ENCODE peak calls at places on chromosome 20, in eight cellular contexts. N is breast epithelium, U is fibroblast of lung, L is GM23338, F is heart right ventricle, S is HCT116, Z is AG09309, T is IMR-90. C is an unnamed sample.

GRCh38 chr20:48603819-48604405 is 223.9 kb downstream of the PREX1 start:
- DNase-seq in N (no peak), U (no peak), L (no peak), F (no peak), S (no peak), Z (no peak), T (no peak), C (no peak)

GRCh38 chr20:40493071-40493470 is 196.0 kb downstream of the MAFB start:
- DNase-seq in N (no peak), U (peak; percentile 32), L (no peak), F (peak; percentile 42), S (no peak), Z (peak; percentile 33), T (peak; percentile 28), C (peak; percentile 49)

GRCh38 chr20:35305682-35306556 is 13.7 kb upstream of the FAM83C start:
- DNase-seq in N (peak; percentile 74), U (peak; percentile 100), L (no peak), F (no peak), S (peak; percentile 97), Z (peak; percentile 97), T (peak; percentile 100), C (peak; percentile 100)

GRCh38 chr20:57879437-57880115 is 169.8 kb upstream of the PMEPA1 start:
- DNase-seq in N (peak; percentile 18), U (no peak), L (no peak), F (no peak), S (no peak), Z (no peak), T (no peak), C (no peak)

GRCh38 chr20:49668181-49668877 is 45.3 kb downstream of the B4GALT5 start:
- DNase-seq in N (no peak), U (no peak), L (no peak), F (peak; percentile 25), S (no peak), Z (no peak), T (no peak), C (no peak)

GRCh38 chr20:676315-676937 is 824 bp upstream of the SCRT2 start:
- DNase-seq in N (no peak), U (no peak), L (peak; percentile 45), F (no peak), S (no peak), Z (no peak), T (no peak), C (no peak)

GRCh38 chr20:50799176-50799889 is 4.5 kb downstream of the BCAS4 start:
- DNase-seq in N (no peak), U (no peak), L (no peak), F (no peak), S (no peak), Z (no peak), T (no peak), C (no peak)

GRCh38 chr20:56504373-56505005 is 20.1 kb upstream of the FAM209A start:
- DNase-seq in N (no peak), U (no peak), L (peak; percentile 64), F (no peak), S (no peak), Z (no peak), T (no peak), C (no peak)

GRCh38 chr20:46087161-46087560 is 2.6 kb downstream of the NCOA5 start:
- DNase-seq in N (no peak), U (peak; percentile 5), L (no peak), F (no peak), S (no peak), Z (no peak), T (peak; percentile 42), C (peak; percentile 55)
- TF ChIP-seq CTCF in N (no peak), U (peak; percentile 31), L (no peak), F (peak; percentile 46), S (peak; percentile 37), Z (peak; percentile 44), T (peak; percentile 55), C (peak; percentile 19)

DNA sequence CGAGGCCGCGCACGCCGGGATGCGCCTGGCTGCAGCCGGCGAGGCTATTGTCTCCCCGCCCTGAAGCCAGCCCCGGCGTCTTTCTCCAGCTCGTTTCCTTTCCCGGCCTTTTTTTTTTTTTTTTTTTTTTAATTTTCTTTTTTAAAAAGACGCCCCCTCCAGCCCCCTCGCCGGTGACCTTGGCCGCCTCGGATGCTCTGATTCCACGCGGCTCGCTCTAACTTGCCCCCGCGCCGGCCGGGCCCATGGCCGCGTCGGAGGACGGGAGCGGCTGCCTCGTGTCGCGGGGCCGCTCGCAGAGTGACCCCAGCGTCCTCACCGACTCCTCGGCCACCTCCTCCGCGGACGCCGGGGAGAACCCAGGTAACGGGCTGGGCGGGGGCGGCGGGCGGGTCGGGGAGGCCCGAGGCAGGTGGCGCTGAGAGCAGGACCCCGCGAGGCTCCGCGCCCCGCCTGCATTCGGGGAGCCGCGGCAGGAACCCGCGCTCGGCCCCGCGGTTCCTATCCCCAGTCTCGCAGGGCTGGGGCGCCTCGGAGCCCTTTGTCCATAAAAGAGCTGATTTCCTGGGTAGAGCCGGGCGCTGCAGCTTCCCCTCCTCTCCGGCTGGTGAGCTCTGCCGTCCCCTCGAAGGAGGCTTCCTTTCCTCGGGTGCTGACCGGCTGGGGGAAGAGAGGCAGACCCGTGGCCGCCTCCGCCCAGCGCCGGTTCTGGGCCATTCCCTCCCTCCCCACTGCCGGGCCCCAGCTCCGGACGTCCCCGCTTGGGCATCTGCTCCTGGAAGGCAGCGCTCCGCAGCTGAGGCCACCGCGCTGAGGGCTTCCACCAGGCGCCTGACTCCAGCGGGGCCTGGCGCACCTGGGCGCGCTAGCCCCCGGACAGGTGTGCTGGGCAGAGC is 678 bp downstream of the PHACTR3 start:
- DNase-seq in N (no peak), U (no peak), L (peak; percentile 60), F (peak; percentile 23), S (no peak), Z (no peak), T (no peak), C (peak; percentile 3)
- H3K4me3 ChIP-seq in N (no peak overlapping the region), U (no peak overlapping the region), L (peak overlapping the region; percentile 62), F (no peak overlapping the region), S (no peak overlapping the region), Z (no peak overlapping the region), T (no peak overlapping the region), C (no peak overlapping the region)

GRCh38 chr20:17635320-17635673 is 46.7 kb downstream of the RRBP1 start:
- DNase-seq in N (no peak), U (no peak), L (no peak), F (no peak), S (no peak), Z (no peak), T (no peak), C (no peak)

GRCh38 chr20:17637413-17637780 is 44.6 kb downstream of the RRBP1 start:
- DNase-seq in N (no peak), U (no peak), L (no peak), F (no peak), S (no peak), Z (no peak), T (no peak), C (no peak)

GRCh38 chr20:17637985-17638640 is 43.9 kb downstream of the RRBP1 start:
- DNase-seq in N (no peak), U (no peak), L (no peak), F (no peak), S (no peak), Z (no peak), T (no peak), C (no peak)

GRCh38 chr20:17635846-17636245 is 46.2 kb downstream of the RRBP1 start:
- DNase-seq in N (no peak), U (no peak), L (no peak), F (no peak), S (no peak), Z (no peak), T (peak; percentile 25), C (no peak)

GRCh38 chr20:17636523-17637412 is 45.3 kb downstream of the RRBP1 start:
- DNase-seq in N (no peak), U (no peak), L (peak; percentile 59), F (no peak), S (no peak), Z (no peak), T (no peak), C (peak; percentile 43)
- TF ChIP-seq CTCF in N (no peak), U (no peak), L (peak; percentile 39), F (peak; percentile 15), S (no peak), Z (no peak), T (no peak), C (no peak)

GRCh38 chr20:31707258-31707615 is 15.4 kb downstream of the BCL2L1 start:
- DNase-seq in N (no peak), U (no peak), L (no peak), F (no peak), S (no peak), Z (no peak), T (no peak), C (no peak)

GRCh38 chr20:31706607-31707257 is 15.9 kb downstream of the BCL2L1 start:
- DNase-seq in N (no peak), U (no peak), L (no peak), F (no peak), S (no peak), Z (no peak), T (no peak), C (no peak)

GRCh38 chr20:31709939-31710338 is 12.7 kb downstream of the BCL2L1 start:
- DNase-seq in N (no peak), U (no peak), L (no peak), F (no peak), S (no peak), Z (no peak), T (no peak), C (no peak)

GRCh38 chr20:31708839-31709534 is 13.7 kb downstream of the BCL2L1 start:
- DNase-seq in N (no peak), U (no peak), L (peak; percentile 53), F (no peak), S (no peak), Z (no peak), T (no peak), C (no peak)

DNA sequence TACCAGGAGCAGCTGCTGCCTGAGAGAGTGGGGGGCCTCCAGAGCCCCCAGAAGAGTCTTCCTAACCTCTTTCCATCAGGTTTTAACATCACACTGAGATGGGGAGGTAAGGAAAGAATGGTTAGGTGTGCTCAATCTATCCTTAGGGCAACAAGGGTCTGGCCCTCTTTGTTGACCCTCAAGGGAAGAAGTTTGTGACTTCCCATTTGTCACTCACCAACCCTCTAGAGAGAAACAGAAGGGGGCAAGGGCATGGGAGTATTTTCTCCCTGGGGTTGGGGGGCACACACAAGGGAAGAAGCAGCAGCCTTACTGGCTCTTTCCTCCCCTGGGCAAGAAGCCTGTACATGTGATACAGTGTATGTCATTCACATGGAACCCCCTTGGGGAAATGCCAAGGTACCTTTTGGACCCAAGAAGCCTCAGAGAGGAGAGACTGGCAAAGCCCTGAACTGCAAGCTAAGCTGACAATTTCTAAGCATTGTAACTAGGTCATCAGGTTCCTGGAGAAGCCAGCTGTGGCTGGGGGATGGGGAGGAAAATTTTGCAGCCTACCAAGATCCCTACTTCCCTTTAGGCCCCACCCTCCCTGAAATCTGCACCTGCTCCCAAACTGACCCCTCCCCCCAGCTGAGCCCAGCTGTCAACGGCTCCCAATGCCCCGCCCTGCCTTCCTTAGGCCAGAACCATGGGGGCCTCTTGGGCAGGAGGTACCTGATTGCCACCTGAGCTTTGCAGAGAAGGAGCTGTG is 14.5 kb downstream of the BCL2L1 start:
- DNase-seq in N (peak; percentile 54), U (no peak), L (peak; percentile 89), F (peak; percentile 42), S (no peak), Z (no peak), T (no peak), C (no peak)
- H3K4me3 ChIP-seq in N (no peak overlapping the region), U (no peak overlapping the region), L (peak overlapping the region; percentile 26), F (no peak overlapping the region), S (no peak overlapping the region), Z (no peak overlapping the region), T (no peak overlapping the region), C (no peak overlapping the region)

DNA sequence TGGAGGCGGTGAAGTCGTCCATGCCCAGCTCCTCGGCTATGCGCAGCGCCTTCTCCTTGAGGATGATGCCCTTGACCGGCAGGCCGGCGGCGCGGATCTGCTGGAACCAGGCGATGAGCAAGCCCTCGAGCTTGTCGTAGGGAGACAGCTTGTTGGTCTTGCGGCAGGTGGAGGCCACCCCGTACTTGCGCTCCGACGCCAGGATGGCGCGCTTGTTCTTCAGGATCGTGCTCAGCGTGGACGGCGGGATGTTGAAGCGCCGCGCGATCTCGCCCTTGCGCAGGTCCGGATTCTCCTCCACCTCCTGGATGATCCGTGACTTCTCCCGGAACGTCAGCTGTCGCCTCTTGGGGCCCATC is 435 bp downstream of the CENPB start:
- DNase-seq in N (peak; percentile 50), U (peak; percentile 69), L (peak; percentile 55), F (peak; percentile 56), S (no peak), Z (no peak), T (peak; percentile 61), C (peak; percentile 80)
- TF ChIP-seq CTCF in N (no peak), U (no peak), L (peak; percentile 1), F (no peak), S (no peak), Z (no peak), T (no peak), C (no peak)